ENCODE peak calls at places on chromosomes 7 and 10, in seven cellular contexts. Z is fibroblast of gingiva; A is activated CD8-positive, alpha-beta T cell treated with anti-CD3 and anti-CD28 coated beads for 36 hours; X is iPS-NIHi11; U is IMR-90; R is activated CD4-positive, alpha-beta T cell treated with anti-CD3 and anti-CD28 coated beads, Interleukin-2, amount 10 ng/mL, durations not matched to agents 7 days and 5 days; N is naive thymus-derived CD4-positive, alpha-beta T cell. C is an unnamed sample.

GRCh38 chr10:74683621-74684114 is 142.7 kb upstream of the KAT6B start:
- DNase-seq in N (no peak), X (no peak), U (peak; percentile 10), A (no peak), Z (no peak), R (no peak), C (no peak)

GRCh38 chr7:137488038-137488437 is 144.5 kb upstream of the PTN start:
- DNase-seq in X (no peak), N (no peak), R (no peak), A (no peak), Z (no peak), U (peak; percentile 45), C (no peak)

GRCh38 chr10:1102392-1102791 is 46.2 kb downstream of the WDR37 start:
- DNase-seq in Z (no peak), R (no peak), A (peak; percentile 76), U (peak; percentile 24), X (no peak), N (peak; percentile 48), C (no peak)

GRCh38 chr10:130769146-130770017 is 542.1 kb downstream of the TCERG1L start:
- DNase-seq in N (no peak), R (no peak), A (no peak), U (no peak), Z (no peak), X (no peak), C (no peak)

GRCh38 chr10:123807444-123808035 is 84.1 kb downstream of the CPXM2 start:
- DNase-seq in U (no peak), Z (no peak), N (no peak), R (no peak), X (no peak), A (no peak), C (no peak)

GRCh38 chr10:101894742-101895141 is 51.1 kb upstream of the KCNIP2 start:
- DNase-seq in N (no peak), Z (no peak), X (no peak), U (peak; percentile 12), R (no peak), A (no peak), C (no peak)

GRCh38 chr7:56287429-56288138 is 171.4 kb upstream of the NUPR2 start:
- DNase-seq in Z (no peak), U (no peak), A (peak; percentile 2), X (no peak), N (no peak), R (no peak), C (no peak)

GRCh38 chr7:30910369-30911073 is 1.1 kb upstream of the AQP1 start:
- DNase-seq in U (no peak), N (no peak), R (no peak), A (no peak), Z (no peak), X (no peak), C (no peak)

GRCh38 chr7:39400836-39401235 is 165.4 kb upstream of the YAE1 start:
- DNase-seq in X (no peak), A (no peak), R (no peak), Z (no peak), N (no peak), U (no peak), C (no peak)

GRCh38 chr10:90227259-90227658 is 525.9 kb downstream of the KIF20B start:
- DNase-seq in X (no peak), U (peak; percentile 34), N (peak; percentile 21), Z (no peak), R (no peak), A (peak; percentile 82), C (no peak)

GRCh38 chr10:61633665-61634064 is 29.1 kb upstream of the CABCOCO1 start:
- DNase-seq in N (no peak), Z (peak; percentile 90), A (no peak), U (peak; percentile 68), R (no peak), X (no peak), C (peak; percentile 75)

GRCh38 chr10:101092742-101093386 is 31.1 kb downstream of the KAZALD1 start:
- DNase-seq in X (no peak), A (no peak), R (no peak), Z (no peak), N (no peak), U (no peak), C (no peak)

GRCh38 chr7:74656421-74656910 is 1.1 kb upstream of the GTF2I start:
- DNase-seq in U (no peak), X (peak; percentile 55), A (peak; percentile 67), R (peak; percentile 58), N (peak; percentile 69), Z (peak; percentile 24), C (peak; percentile 17)

GRCh38 chr10:80382989-80383388 is 25.4 kb upstream of the PRXL2A start:
- DNase-seq in N (peak; percentile 34), X (peak; percentile 59), U (peak; percentile 11), Z (peak; percentile 17), A (peak; percentile 73), R (peak; percentile 74), C (peak; percentile 19)

GRCh38 chr10:66639351-66639750 is 286.5 kb upstream of the LRRTM3 start:
- DNase-seq in Z (no peak), A (no peak), U (peak; percentile 67), R (no peak), X (no peak), N (no peak), C (peak; percentile 16)

GRCh38 chr10:79488303-79488702 is 24.0 kb upstream of the EIF5AL1 start:
- DNase-seq in R (no peak), U (peak; percentile 92), Z (peak; percentile 88), A (no peak), X (peak; percentile 45), N (no peak), C (peak; percentile 94)

GRCh38 chr10:6498771-6499170 is 81.3 kb downstream of the PRKCQ start:
- DNase-seq in X (no peak), Z (no peak), U (no peak), R (peak; percentile 69), N (peak; percentile 52), A (peak; percentile 51), C (no peak)

GRCh38 chr10:48705407-48705938 is 20.8 kb downstream of the WDFY4 start:
- DNase-seq in Z (no peak), A (no peak), N (no peak), R (no peak), U (no peak), X (no peak), C (no peak)

GRCh38 chr7:2820508-2820934 is 23.6 kb downstream of the GNA12 start:
- DNase-seq in A (no peak), U (peak; percentile 97), N (no peak), R (no peak), X (no peak), Z (peak; percentile 96), C (peak; percentile 97)

GRCh38 chr7:77157446-77157845 is 35.0 kb downstream of the CCDC146 start:
- DNase-seq in N (no peak), A (peak; percentile 33), U (no peak), X (no peak), Z (no peak), R (peak; percentile 10), C (peak; percentile 7)

GRCh38 chr7:114481995-114482394 is 67.4 kb downstream of the FOXP2 start:
- DNase-seq in U (peak; percentile 69), X (no peak), N (no peak), A (no peak), Z (peak; percentile 53), R (no peak), C (peak; percentile 17)

GRCh38 chr7:21939136-21939857 is 6.4 kb downstream of the CDCA7L start:
- DNase-seq in Z (peak; percentile 36), N (peak; percentile 66), U (no peak), X (no peak), R (no peak), A (peak; percentile 90), C (peak; percentile 51)

GRCh38 chr10:33478675-33479125 is 144.2 kb upstream of the NRP1 start:
- DNase-seq in U (no peak), X (no peak), N (no peak), Z (no peak), A (no peak), R (no peak), C (no peak)

GRCh38 chr7:116443646-116444045 is 55.9 kb upstream of the CAV2 start:
- DNase-seq in A (no peak), R (no peak), U (no peak), X (no peak), N (no peak), Z (no peak), C (no peak)

GRCh38 chr10:24569828-24570657 is 153.6 kb downstream of the ARHGAP21 start:
- DNase-seq in X (no peak), Z (no peak), N (no peak), A (no peak), R (no peak), U (no peak), C (no peak)

GRCh38 chr7:50798126-50798525 is 15.4 kb upstream of the GRB10 start:
- DNase-seq in N (no peak), R (no peak), Z (no peak), U (no peak), A (no peak), X (no peak), C (no peak)

C was measured in AG10803.